ENCODE peak calls at places on chromosomes 2 and 18, in nine cellular contexts. X is nephron progenitor cell; D is AG08396; Z is activated CD8-positive, alpha-beta memory T cell treated with anti-CD3 and anti-CD28 coated beads, Interleukin-2, amount 50 U/mL, for 4 hours; M is stimulated activated CD8-positive, alpha-beta memory T cell treated with anti-CD3 and anti-CD28 coated beads, Interleukin-15, amount 100 ng/mL, for 4 hours; V is memory B cell; R is stromal cell of bone marrow; S is bronchial epithelial cell; I is neural crest cell. A is an unnamed sample.

GRCh38 chr2:20514596-20515269 is 67.9 kb downstream of the RHOB start:
- DNase-seq in S (peak; percentile 97), X (no peak), M (no peak), D (peak; percentile 90), R (peak; percentile 95), I (no peak), Z (no peak), V (no peak), A (peak; percentile 95)

GRCh38 chr2:202510911-202511310 is 123.9 kb upstream of the FAM117B start:
- DNase-seq in X (no peak), Z (no peak), M (no peak), D (no peak), R (no peak), S (peak; percentile 80), I (no peak), V (no peak), A (peak; percentile 42)

GRCh38 chr2:108329771-108330170 is 41.1 kb downstream of the SULT1C2 start:
- DNase-seq in Z (no peak), I (no peak), R (no peak), X (no peak), M (no peak), D (no peak), S (no peak), V (no peak), A (no peak)

GRCh38 chr18:49247786-49248185 is 212.7 kb downstream of the DYM start:
- DNase-seq in D (peak; percentile 8), I (no peak), R (no peak), Z (no peak), S (peak; percentile 25), X (no peak), M (no peak), V (no peak), A (peak; percentile 47)

GRCh38 chr18:58597649-58598048 is 31.2 kb downstream of the ALPK2 start:
- DNase-seq in R (no peak), X (no peak), D (no peak), Z (no peak), M (no peak), V (no peak), I (no peak), S (no peak), A (no peak)

GRCh38 chr2:113229795-113230194 is 48.9 kb downstream of the PAX8 start:
- DNase-seq in I (no peak), Z (no peak), V (no peak), X (no peak), S (no peak), R (no peak), M (no peak), D (no peak), A (no peak)

GRCh38 chr2:238158807-238159539 is at the start of gene ERFE:
- DNase-seq in M (no peak), Z (peak; percentile 46), I (peak; percentile 62), R (no peak), V (peak; percentile 62), S (no peak), X (peak; percentile 82), D (peak; percentile 88), A (peak; percentile 89)

GRCh38 chr18:1526996-1527395 is 622.3 kb downstream of the ADCYAP1 start:
- DNase-seq in V (no peak), R (no peak), I (no peak), Z (no peak), X (no peak), S (peak; percentile 1), D (no peak), M (no peak), A (no peak)

GRCh38 chr2:132766573-132766972 is 96.6 kb upstream of the LYPD1 start:
- DNase-seq in V (no peak), R (no peak), Z (no peak), X (no peak), D (no peak), I (no peak), M (no peak), S (no peak), A (no peak)

GRCh38 chr2:170306293-170306873 is 128.4 kb downstream of the MYO3B start:
- DNase-seq in S (no peak), D (no peak), M (no peak), Z (no peak), V (no peak), X (no peak), R (no peak), I (no peak), A (no peak)

GRCh38 chr2:167335627-167336026 is 447.3 kb downstream of the XIRP2 start:
- DNase-seq in Z (no peak), V (no peak), D (no peak), R (no peak), I (no peak), S (peak; percentile 55), M (no peak), X (no peak), A (no peak)

GRCh38 chr18:78622251-78622953 is 357.2 kb upstream of the SALL3 start:
- DNase-seq in Z (no peak), D (no peak), I (no peak), S (no peak), R (no peak), V (no peak), X (no peak), M (no peak), A (no peak)

GRCh38 chr2:190043441-190043840 is 19.1 kb downstream of the MSTN start:
- DNase-seq in M (no peak), R (peak; percentile 65), D (no peak), V (no peak), I (no peak), S (no peak), Z (no peak), X (no peak), A (no peak)

GRCh38 chr2:127579231-127579630 is 43.7 kb downstream of the MYO7B start:
- DNase-seq in Z (no peak), I (no peak), V (no peak), X (no peak), D (no peak), M (no peak), R (no peak), S (no peak), A (no peak)

GRCh38 chr18:32909798-32910561 is 137.2 kb upstream of the KLHL14 start:
- DNase-seq in R (no peak), S (no peak), Z (no peak), I (no peak), X (no peak), D (no peak), V (no peak), M (no peak), A (no peak)

GRCh38 chr2:217105733-217106649 is 246.1 kb upstream of the TNP1 start:
- DNase-seq in X (no peak), I (no peak), R (peak; percentile 79), D (peak; percentile 86), V (no peak), S (peak; percentile 95), M (no peak), Z (no peak), A (peak; percentile 71)

GRCh38 chr2:109135572-109136185 is 6.7 kb downstream of the SH3RF3 start:
- DNase-seq in V (no peak), M (no peak), I (no peak), R (no peak), D (no peak), S (no peak), Z (no peak), X (no peak), A (no peak)

GRCh38 chr2:240893363-240893828 is 2.6 kb downstream of the MAB21L4 start:
- DNase-seq in R (no peak), X (peak; percentile 65), M (peak; percentile 57), I (no peak), V (no peak), S (peak; percentile 75), D (peak; percentile 74), Z (no peak), A (no peak)

GRCh38 chr2:16693854-16694253 is 28.2 kb upstream of the CYRIA start:
- DNase-seq in X (no peak), V (no peak), Z (no peak), R (no peak), D (no peak), M (no peak), I (no peak), S (no peak), A (no peak)

GRCh38 chr2:172931256-172931894 is 144.3 kb upstream of the MAP3K20 start:
- DNase-seq in S (peak; percentile 55), R (no peak), Z (no peak), M (no peak), V (no peak), X (no peak), D (no peak), I (no peak), A (no peak)

GRCh38 chr2:105409717-105410116 is 10.9 kb upstream of the FHL2 start:
- DNase-seq in D (peak; percentile 68), S (peak; percentile 99), V (no peak), I (no peak), X (no peak), Z (no peak), R (peak; percentile 96), M (no peak), A (peak; percentile 92)

GRCh38 chr18:11857177-11857887 is 6.1 kb downstream of the CHMP1B start:
- DNase-seq in R (peak; percentile 99), Z (no peak), M (no peak), S (peak; percentile 100), I (no peak), X (peak; percentile 56), V (no peak), D (peak; percentile 89), A (peak; percentile 81)

GRCh38 chr2:146321175-146321574 is 1523.7 kb upstream of the ACVR2A start:
- DNase-seq in R (no peak), I (no peak), Z (no peak), V (no peak), D (no peak), M (no peak), X (no peak), S (no peak), A (no peak)

GRCh38 chr2:236250286-236250685 is 13.9 kb downstream of the ASB18 start:
- DNase-seq in I (no peak), X (no peak), Z (no peak), V (no peak), M (no peak), D (no peak), R (no peak), S (no peak), A (no peak)

GRCh38 chr2:220076734-220077133 is 449.3 kb downstream of the SLC4A3 start:
- DNase-seq in V (no peak), X (no peak), Z (no peak), M (no peak), I (peak; percentile 20), S (peak; percentile 37), R (peak; percentile 78), D (peak; percentile 28), A (peak; percentile 67)

GRCh38 chr2:42493885-42494433 is at the start of gene KCNG3:
- DNase-seq in D (peak; percentile 73), I (peak; percentile 55), Z (peak; percentile 78), X (peak; percentile 88), S (no peak), V (peak; percentile 61), M (peak; percentile 49), R (peak; percentile 5), A (peak; percentile 77)

GRCh38 chr18:54209471-54210180 is 14.8 kb downstream of the MBD2 start:
- DNase-seq in M (no peak), V (no peak), I (no peak), X (no peak), Z (no peak), D (no peak), S (peak; percentile 50), R (no peak), A (peak; percentile 17)

GRCh38 chr2:173881466-173881865 is 83.7 kb downstream of the SP3 start:
- DNase-seq in Z (no peak), D (no peak), M (no peak), R (no peak), S (no peak), V (no peak), X (no peak), I (no peak), A (no peak)

GRCh38 chr2:231816327-231817026 is 30.2 kb downstream of the COPS7B start:
- DNase-seq in M (no peak), S (no peak), D (no peak), X (no peak), V (no peak), R (no peak), Z (no peak), I (no peak), A (no peak)

GRCh38 chr18:72555101-72555500 is 11.0 kb upstream of the CBLN2 start:
- DNase-seq in I (no peak), S (no peak), Z (no peak), V (no peak), R (no peak), X (no peak), M (no peak), D (no peak), A (no peak)